ENCODE peak calls at places on chromosomes 2 and 18, in four cellular contexts. N is Panc1, F is HCT116, D is K562. W is an unnamed sample. For H3K27me3, the result is how much of the 10 kb centered on the place peaks cover.

GRCh38 chr2:36696533-36696932 is at the start of gene VIT:
- DNase-seq in N (no peak), F (no peak), D (no peak), W (peak)

GRCh38 chr2:106812377-106812776 is 73.6 kb downstream of the ST6GAL2 start:
- DNase-seq in N (no peak), F (no peak), D (no peak), W (no peak)

GRCh38 chr18:55053976-55054375 is 94.7 kb upstream of the CCDC68 start:
- DNase-seq in N (no peak), F (no peak), D (no peak), W (no peak)

GRCh38 chr2:134408791-134409190 is 154.9 kb downstream of the MGAT5 start:
- DNase-seq in N (no peak), F (no peak), D (no peak), W (no peak)

GRCh38 chr2:12006841-12007240 is 260.4 kb downstream of the LPIN1 start:
- DNase-seq in N (no peak), F (no peak), D (no peak), W (no peak)

GRCh38 chr2:127048618-127048935 is 58.4 kb downstream of the BIN1 start:
- DNase-seq in N (no peak), F (no peak), D (no peak), W (no peak)

GRCh38 chr2:127293386-127293757 is 572 bp downstream of the ERCC3 start:
- DNase-seq in N (no peak), F (no peak), D (no peak), W (no peak)

GRCh38 chr2:157261199-157261782 is 3.8 kb downstream of the GALNT5 start:
- DNase-seq in N (peak), F (peak), D (peak), W (no peak)

GRCh38 chr2:1591978-1592907 is 152.1 kb downstream of the PXDN start:
- DNase-seq in N (no peak), F (peak), D (peak), W (no peak)

GRCh38 chr2:174617120-174617519 is 19.5 kb upstream of the WIPF1 start:
- DNase-seq in N (no peak), F (no peak), D (no peak), W (no peak)

GRCh38 chr2:239319261-239319661 is 81.6 kb downstream of the HDAC4 start:
- DNase-seq in N (no peak), F (no peak), D (peak), W (no peak)

GRCh38 chr2:45771251-45771650 is 119.8 kb downstream of the PRKCE start:
- DNase-seq in N (no peak), F (no peak), D (no peak), W (peak)

GRCh38 chr2:150591901-150592300 is 104.4 kb upstream of the RND3 start:
- DNase-seq in N (no peak), F (no peak), D (no peak), W (no peak)

GRCh38 chr18:25669741-25670140 is 317.8 kb upstream of the ZNF521 start:
- DNase-seq in N (no peak), F (no peak), D (no peak), W (no peak)

GRCh38 chr2:72576861-72577260 is 249.0 kb downstream of the EXOC6B start:
- DNase-seq in N (no peak), F (no peak), D (no peak), W (no peak)

GRCh38 chr2:102060792-102061191 is 69.0 kb downstream of the IL1R2 start:
- DNase-seq in N (no peak), F (no peak), D (no peak), W (no peak)

GRCh38 chr2:129080715-129081472 is 762.2 kb upstream of the HS6ST1 start:
- DNase-seq in N (no peak), F (no peak), D (no peak), W (no peak)

GRCh38 chr18:49447810-49448745 is 12.4 kb downstream of the DYM start:
- DNase-seq in N (no peak), F (peak), D (peak), W (peak)

GRCh38 chr2:190804182-190804795 is 76.3 kb upstream of the GLS start:
- DNase-seq in N (no peak), F (peak), D (peak), W (no peak)

GRCh38 chr18:73199151-73199550 is 331.4 kb upstream of the NETO1 start:
- DNase-seq in N (no peak), F (no peak), D (no peak), W (no peak)

GRCh38 chr2:25310965-25311865 is 30.5 kb downstream of the DNMT3A start:
- DNase-seq in N (no peak), F (peak), D (no peak), W (no peak)

GRCh38 chr2:173753441-173753840 is 211.7 kb downstream of the SP3 start:
- DNase-seq in N (no peak), F (no peak), D (no peak), W (no peak)

GRCh38 chr2:238914648-238915015 is 66.7 kb downstream of the TWIST2 start:
- DNase-seq in N (no peak), F (no peak), D (no peak), W (no peak)

GRCh38 chr2:226439337-226439736 is 360.3 kb downstream of the IRS1 start:
- DNase-seq in N (no peak), F (no peak), D (no peak), W (peak)

GRCh38 chr2:192885569-192886160 is 690.9 kb upstream of the TMEFF2 start:
- DNase-seq in N (no peak), F (no peak), D (no peak), W (no peak)

GRCh38 chr2:94874277-94874997 is 3.2 kb downstream of the TEKT4 start:
- DNase-seq in N (peak), F (peak), D (peak), W (peak)

GRCh38 chr2:54454922-54455583 is 1.1 kb upstream of the SPTBN1 start:
- DNase-seq in N (no peak), F (no peak), D (no peak), W (no peak)

GRCh38 chr2:54457326-54458023 is 1.3 kb downstream of the SPTBN1 start:
- DNase-seq in N (no peak), F (no peak), D (no peak), W (no peak)

GRCh38 chr2:54456526-54457325 is 599 bp downstream of the SPTBN1 start:
- DNase-seq in N (no peak), F (no peak), D (no peak), W (no peak)

GRCh38 chr2:54454548-54454921 is 1.6 kb upstream of the SPTBN1 start:
- DNase-seq in N (no peak), F (no peak), D (no peak), W (no peak)

GRCh38 chr2:54455584-54456525 is at the start of gene SPTBN1:
- DNase-seq in N (peak), F (peak), D (peak), W (no peak)
- TF ChIP-seq REST in N (no peak), F (no peak), D (no peak), W (no peak)

GRCh38 chr2:182819412-182819811 is 47.0 kb downstream of the FRZB start:
- DNase-seq in N (no peak), F (no peak), D (no peak), W (no peak)

GRCh38 chr2:182817558-182817957 is 48.9 kb downstream of the FRZB start:
- DNase-seq in N (no peak), F (no peak), D (no peak), W (no peak)

GRCh38 chr2:182821172-182821571 is 45.3 kb downstream of the FRZB start:
- DNase-seq in N (no peak), F (no peak), D (peak), W (no peak)

GRCh38 chr2:182816856-182817255 is 49.6 kb downstream of the FRZB start:
- DNase-seq in N (no peak), F (no peak), D (no peak), W (no peak)

DNA sequence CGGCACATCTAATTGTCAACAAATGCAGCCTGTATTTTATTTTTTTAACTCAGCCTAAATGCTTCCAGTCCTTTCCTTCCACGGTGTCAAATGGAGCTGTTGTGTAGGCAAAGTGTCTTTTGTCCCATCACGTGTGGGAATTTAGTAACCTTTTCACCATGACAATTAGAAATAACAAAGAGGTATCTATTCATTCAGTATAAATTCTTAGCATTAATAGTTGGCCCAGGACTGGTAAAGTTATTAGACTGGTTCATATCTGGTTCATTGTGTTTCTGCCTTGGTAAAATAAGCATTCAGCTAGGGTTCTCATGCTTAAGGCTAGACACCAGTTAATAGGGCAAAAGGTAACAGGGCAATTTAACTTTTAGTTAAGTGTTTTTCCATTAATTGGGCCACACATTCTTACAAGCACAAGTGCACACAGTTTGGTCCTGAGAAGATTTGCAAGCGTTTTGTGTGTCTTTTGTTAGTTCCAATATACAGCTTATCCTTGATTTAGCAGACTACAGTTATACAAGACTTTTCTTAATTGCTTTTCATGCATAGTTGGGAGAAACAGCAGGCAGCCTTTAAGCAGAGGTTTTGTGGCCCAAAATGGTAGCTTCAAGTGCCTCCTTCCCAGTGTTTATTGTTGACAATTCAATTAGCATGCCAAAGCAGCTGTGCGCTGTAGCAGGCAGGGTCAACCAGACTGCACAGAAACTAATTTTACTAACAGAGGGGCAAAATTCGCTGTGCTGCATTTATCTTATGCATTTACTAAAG is 47.7 kb downstream of the FRZB start:
- DNase-seq in N (no peak), F (no peak), D (no peak), W (no peak)
- H3K4me3 ChIP-seq in N (no peak), F (no peak), D (no peak), W (no peak)

GRCh38 chr2:41621578-41621977 is 426.2 kb upstream of the PKDCC start:
- DNase-seq in N (no peak), F (no peak), D (no peak), W (no peak)
- H3K27me3 ChIP-seq in N (under half), F (under half), D (under half), W (under half)

GRCh38 chr18:76529433-76529811 is 34.4 kb upstream of the ZNF516 start:
- DNase-seq in N (no peak), F (no peak), D (no peak), W (no peak)

GRCh38 chr18:76530846-76531245 is 35.8 kb upstream of the ZNF516 start:
- DNase-seq in N (no peak), F (no peak), D (no peak), W (no peak)

GRCh38 chr18:76524900-76525698 is 30.1 kb upstream of the ZNF516 start:
- DNase-seq in N (no peak), F (no peak), D (no peak), W (no peak)

GRCh38 chr18:76530391-76530790 is 35.3 kb upstream of the ZNF516 start:
- DNase-seq in N (no peak), F (no peak), D (no peak), W (no peak)

DNA sequence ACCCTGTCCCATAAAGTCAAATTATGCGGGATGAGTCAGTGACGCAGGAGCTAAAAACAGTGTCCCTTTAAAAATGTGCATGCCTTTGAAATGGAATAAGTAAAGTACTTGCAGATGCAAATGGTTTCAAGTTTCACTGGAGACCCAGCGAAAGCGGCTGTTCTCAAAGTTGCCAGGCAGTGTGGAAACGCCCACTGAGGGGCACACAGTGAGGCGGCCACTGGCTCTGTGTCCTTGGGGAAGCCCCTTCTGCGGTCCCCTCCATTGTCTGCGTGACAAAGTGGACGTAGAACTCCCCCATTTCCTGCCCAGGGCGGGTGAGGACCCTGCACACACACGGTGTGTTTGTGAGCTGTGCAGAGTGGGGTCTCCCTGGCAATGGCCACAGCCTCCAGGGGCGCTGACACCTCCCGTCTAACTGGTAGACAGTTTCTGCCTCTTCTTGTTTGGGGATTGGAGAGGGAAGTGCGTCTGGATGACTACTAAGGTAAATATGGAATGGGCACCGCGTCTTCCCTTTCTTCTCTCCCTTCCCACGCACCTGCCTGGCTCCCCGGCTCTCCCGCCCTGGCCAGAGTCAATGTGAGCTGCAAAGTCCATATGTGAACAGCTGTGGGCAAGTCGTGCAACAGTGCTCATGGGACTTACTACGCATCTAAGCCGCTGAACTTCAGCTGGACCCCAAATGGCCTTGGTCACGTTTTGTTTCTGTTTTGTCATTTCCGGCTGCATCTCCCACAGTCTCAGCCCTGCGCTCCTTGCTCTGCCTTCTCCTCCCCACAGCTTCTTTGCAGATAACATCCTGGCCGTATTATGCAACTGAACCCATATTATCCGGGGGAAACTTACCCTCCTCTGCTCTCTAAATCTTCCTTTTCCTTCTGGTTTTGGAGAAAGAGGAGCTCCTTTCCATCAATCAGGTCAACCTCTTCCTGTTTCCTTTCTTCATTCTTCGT is 33.7 kb upstream of the ZNF516 start:
- DNase-seq in N (no peak), F (no peak), D (no peak), W (peak)
- TF ChIP-seq REST in N (no peak), F (no peak), D (no peak), W (no peak)

GRCh38 chr2:27070653-27071276 is 689 bp downstream of the OST4 start:
- DNase-seq in N (no peak), F (no peak), D (no peak), W (no peak)

GRCh38 chr2:27071990-27072830 is 756 bp upstream of the OST4 start:
- DNase-seq in N (no peak), F (no peak), D (peak), W (no peak)

GRCh38 chr2:27071277-27071989 is at the start of gene OST4:
- DNase-seq in N (peak), F (peak), D (peak), W (peak)

GRCh38 chr2:27073782-27074181 is 2.3 kb upstream of the OST4 start:
- DNase-seq in N (no peak), F (no peak), D (no peak), W (no peak)

GRCh38 chr2:27072950-27073349 is 1.5 kb upstream of the OST4 start:
- DNase-seq in N (no peak), F (no peak), D (no peak), W (no peak)
- H3K4me3 ChIP-seq in N (no peak), F (no peak), D (no peak), W (no peak)

GRCh38 chr2:16329421-16329820 is 336.2 kb downstream of the CYRIA start:
- DNase-seq in N (no peak), F (no peak), D (no peak), W (no peak)

GRCh38 chr2:16331761-16332160 is 333.9 kb downstream of the CYRIA start:
- DNase-seq in N (no peak), F (no peak), D (no peak), W (no peak)

GRCh38 chr2:16330571-16331351 is 334.9 kb downstream of the CYRIA start:
- DNase-seq in N (no peak), F (no peak), D (no peak), W (no peak)

GRCh38 chr2:16328521-16329190 is 337.0 kb downstream of the CYRIA start:
- DNase-seq in N (no peak), F (no peak), D (no peak), W (no peak)

GRCh38 chr2:16330012-16330411 is 335.6 kb downstream of the CYRIA start:
- DNase-seq in N (no peak), F (no peak), D (no peak), W (no peak)
- H3K27me3 ChIP-seq in N (under half), F (under half), D (under half), W (under half)

DNA sequence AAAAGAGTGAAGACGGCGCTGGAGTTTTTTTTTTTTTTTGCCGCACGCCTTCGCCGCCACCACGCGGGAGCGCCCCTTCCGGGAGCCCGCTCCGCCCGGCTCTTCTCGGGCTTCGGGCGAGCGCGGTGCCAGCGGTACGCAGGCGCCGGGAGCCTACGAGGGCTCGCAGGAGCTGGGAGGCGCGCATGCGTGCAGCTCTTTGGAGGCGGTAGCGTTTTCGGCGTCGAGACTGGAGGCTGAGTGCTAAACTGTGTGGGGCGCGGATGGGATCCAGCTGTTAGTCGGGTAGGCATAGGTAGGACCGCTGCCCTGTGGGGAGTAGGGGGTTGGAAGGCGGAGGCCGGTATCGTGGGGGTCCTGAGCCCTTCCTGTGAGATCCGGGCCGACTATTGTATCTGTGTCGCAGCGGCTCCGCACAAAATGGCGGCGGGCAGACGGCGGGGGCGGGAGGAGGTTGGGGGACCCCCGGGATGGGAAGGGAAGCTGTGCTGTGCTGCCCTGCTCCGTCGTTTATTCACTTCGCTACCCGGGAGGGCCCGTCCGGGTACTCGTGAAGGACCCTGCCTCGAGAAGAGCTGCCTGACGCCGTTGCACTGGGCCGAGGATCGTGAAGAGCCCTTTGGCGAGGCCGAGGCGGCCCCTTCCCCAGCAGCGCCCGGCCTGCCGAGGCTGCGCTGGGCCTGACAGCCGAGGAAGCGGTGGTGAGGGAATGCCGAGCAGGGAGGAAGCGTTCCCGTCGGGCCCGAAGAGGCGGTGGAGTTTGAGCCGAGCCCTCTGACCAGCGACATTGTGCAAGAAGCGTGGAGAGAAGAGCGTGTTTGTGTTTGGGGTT is at the start of gene ZNF638:
- DNase-seq in N (peak), F (peak), D (peak), W (peak)
- TF ChIP-seq REST in N (no peak), F (no peak), D (no peak), W (no peak)

DNA sequence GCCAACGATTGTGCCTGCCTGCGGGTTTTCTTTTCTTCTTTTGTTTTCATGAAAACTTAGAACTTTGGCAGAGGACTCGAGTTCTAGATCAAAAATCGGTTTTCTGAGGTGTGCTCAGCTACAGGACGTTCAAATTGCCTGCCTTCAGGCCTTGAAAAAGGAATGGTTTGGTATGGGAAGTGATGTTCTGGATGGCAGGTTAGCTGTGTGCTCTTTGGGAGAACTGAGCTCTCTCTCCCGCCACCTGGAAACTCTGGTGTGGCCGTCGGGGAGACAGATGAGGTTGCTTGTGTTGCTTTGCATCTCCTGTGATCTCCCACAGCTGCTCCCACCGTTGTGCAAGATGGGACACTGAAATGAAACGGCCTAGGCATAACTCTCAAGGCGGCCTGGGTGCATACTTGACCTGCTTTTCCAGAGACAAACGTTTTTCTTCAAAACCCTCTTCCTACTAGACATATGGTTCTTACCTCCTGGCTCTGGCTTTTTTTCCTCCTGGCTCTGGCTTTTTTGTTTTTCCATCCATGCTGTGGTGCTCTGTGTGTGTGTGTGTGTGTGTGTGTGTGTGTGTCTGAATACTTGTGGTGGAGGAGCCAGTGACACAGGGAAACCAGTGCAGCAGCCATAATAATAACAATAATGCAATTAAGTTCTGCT is 2.0 kb downstream of the FMNL2 start:
- DNase-seq in N (no peak), F (no peak), D (no peak), W (no peak)
- H3K4me3 ChIP-seq in N (peak), F (peak), D (no peak), W (no peak)

GRCh38 chr2:188628989-188629889 is 337.6 kb downstream of the GULP1 start:
- DNase-seq in N (no peak), F (peak), D (no peak), W (no peak)
- H3K27me3 ChIP-seq in N (under half), F (under half), D (under half), W (under half)

GRCh38 chr18:23266717-23267446 is 131.6 kb downstream of the CABLES1 start:
- DNase-seq in N (no peak), F (no peak), D (no peak), W (no peak)
- TF ChIP-seq REST in N (no peak), F (no peak), D (no peak), W (no peak)

W was measured in HL-60.